ENCODE peak calls at places on chromosome 9, in ten cellular contexts. K is tibial artery, Y is ovary, R is psoas muscle, P is brain microvascular endothelial cell, E is neural progenitor cell, C is lower lobe of right lung, T is colonic mucosa, L is sigmoid colon, X is cardiac muscle cell. Q is an unnamed sample.

GRCh38 chr9:27768781-27769180 is 195.5 kb upstream of the C9orf72 start:
- DNase-seq in Y (no peak), P (no peak), C (no peak), R (no peak), E (no peak), L (no peak), X (no peak), T (no peak), K (no peak), Q (no peak)

GRCh38 chr9:100473271-100474081 is 527 bp downstream of the TMEFF1 start:
- DNase-seq in P (no peak), Y (peak; percentile 21), E (peak; percentile 80), X (peak; percentile 41), T (peak; percentile 19), L (no peak), K (no peak), C (no peak), R (peak; percentile 53), Q (no peak)

GRCh38 chr9:78272307-78272706 is 24.6 kb upstream of the PSAT1 start:
- DNase-seq in P (no peak), X (no peak), L (no peak), T (no peak), C (no peak), R (no peak), Y (no peak), K (no peak), E (no peak), Q (no peak)

GRCh38 chr9:83220737-83221136 is 157.8 kb upstream of the RASEF start:
- DNase-seq in X (peak; percentile 89), E (no peak), R (no peak), T (no peak), K (no peak), Y (no peak), C (no peak), P (peak; percentile 92), L (no peak), Q (peak; percentile 14)

GRCh38 chr9:97970106-97970505 is 13.0 kb upstream of the ANP32B start:
- DNase-seq in E (no peak), Y (no peak), R (no peak), T (no peak), L (no peak), K (no peak), X (no peak), C (no peak), P (no peak), Q (no peak)

GRCh38 chr9:78030553-78031270 is 899 bp downstream of the GNAQ start:
- DNase-seq in Y (peak; percentile 69), E (peak; percentile 81), X (peak; percentile 51), K (peak; percentile 79), P (no peak), C (peak; percentile 78), L (peak; percentile 73), T (peak; percentile 73), R (peak; percentile 76), Q (no peak)

GRCh38 chr9:94746541-94747505 is 20.3 kb downstream of the AOPEP start:
- DNase-seq in X (no peak), P (no peak), C (no peak), K (no peak), R (no peak), T (no peak), L (no peak), E (no peak), Y (no peak), Q (no peak)

GRCh38 chr9:111994831-111995458 is 98.3 kb downstream of the UGCG start:
- DNase-seq in C (no peak), X (no peak), L (no peak), E (no peak), K (no peak), T (no peak), Y (no peak), P (no peak), R (no peak), Q (no peak)

GRCh38 chr9:962023-962422 is 14.4 kb upstream of the DMRT3 start:
- DNase-seq in C (no peak), X (no peak), Y (no peak), K (no peak), P (no peak), E (no peak), R (no peak), L (no peak), T (no peak), Q (no peak)

GRCh38 chr9:98159790-98160189 is 32.6 kb downstream of the CORO2A start:
- DNase-seq in K (no peak), L (no peak), Y (no peak), R (no peak), E (no peak), T (no peak), P (no peak), X (no peak), C (no peak), Q (no peak)

GRCh38 chr9:82893549-82893948 is 169.4 kb downstream of the RASEF start:
- DNase-seq in E (no peak), L (no peak), K (no peak), C (no peak), Y (no peak), X (no peak), R (no peak), P (no peak), T (no peak), Q (no peak)

GRCh38 chr9:126157826-126158431 is 168.7 kb upstream of the MVB12B start:
- DNase-seq in P (no peak), L (no peak), R (no peak), T (no peak), K (no peak), X (no peak), Y (no peak), E (no peak), C (no peak), Q (no peak)

GRCh38 chr9:125255781-125256391 is 5.7 kb upstream of the GAPVD1 start:
- DNase-seq in R (no peak), L (no peak), Y (no peak), X (peak; percentile 41), P (no peak), E (peak; percentile 24), K (no peak), C (no peak), T (no peak), Q (no peak)

GRCh38 chr9:131839281-131840084 is 99.6 kb upstream of the RAPGEF1 start:
- DNase-seq in R (peak; percentile 31), P (peak; percentile 84), T (no peak), X (peak; percentile 57), L (no peak), E (no peak), C (no peak), K (no peak), Y (no peak), Q (no peak)

GRCh38 chr9:93965830-93966577 is 10.8 kb upstream of the BARX1 start:
- DNase-seq in P (no peak), C (no peak), E (no peak), R (no peak), L (no peak), T (peak; percentile 11), K (no peak), X (no peak), Y (no peak), Q (no peak)

GRCh38 chr9:8224381-8224791 is 424.8 kb upstream of the DMAC1 start:
- DNase-seq in E (no peak), X (no peak), K (no peak), Y (no peak), P (no peak), C (no peak), R (no peak), T (no peak), L (no peak), Q (no peak)

GRCh38 chr9:106830527-106831140 is 32.3 kb upstream of the ZNF462 start:
- DNase-seq in Y (no peak), R (no peak), E (no peak), T (no peak), X (peak; percentile 6), P (no peak), K (no peak), L (peak; percentile 70), C (no peak), Q (no peak)

GRCh38 chr9:135198889-135199288 is 111.4 kb downstream of the OLFM1 start:
- DNase-seq in C (no peak), L (no peak), K (no peak), X (no peak), Y (no peak), R (no peak), T (no peak), E (peak; percentile 33), P (no peak), Q (no peak)
- TF ChIP-seq CTCF in C (no peak), L (no peak), K (no peak), X (no peak), Y (no peak), R (no peak), T (no peak), E (no peak), P (no peak), Q (no peak)

GRCh38 chr9:88197781-88198345 is 59.6 kb upstream of the SPATA31C2 start:
- DNase-seq in K (no peak), R (no peak), P (peak; percentile 34), E (no peak), Y (no peak), X (peak; percentile 69), C (no peak), T (no peak), L (no peak), Q (peak; percentile 78)
- H3K4me3 ChIP-seq in K (peak overlapping the region; percentile 39), R (peak overlapping the region; percentile 36), P (no peak overlapping the region), E (no peak overlapping the region), Y (peak overlapping the region; percentile 24), X (no peak overlapping the region), C (peak overlapping the region; percentile 20), T (peak overlapping the region; percentile 1), L (peak overlapping the region; percentile 31), Q (peak overlapping the region; percentile 42)

DNA sequence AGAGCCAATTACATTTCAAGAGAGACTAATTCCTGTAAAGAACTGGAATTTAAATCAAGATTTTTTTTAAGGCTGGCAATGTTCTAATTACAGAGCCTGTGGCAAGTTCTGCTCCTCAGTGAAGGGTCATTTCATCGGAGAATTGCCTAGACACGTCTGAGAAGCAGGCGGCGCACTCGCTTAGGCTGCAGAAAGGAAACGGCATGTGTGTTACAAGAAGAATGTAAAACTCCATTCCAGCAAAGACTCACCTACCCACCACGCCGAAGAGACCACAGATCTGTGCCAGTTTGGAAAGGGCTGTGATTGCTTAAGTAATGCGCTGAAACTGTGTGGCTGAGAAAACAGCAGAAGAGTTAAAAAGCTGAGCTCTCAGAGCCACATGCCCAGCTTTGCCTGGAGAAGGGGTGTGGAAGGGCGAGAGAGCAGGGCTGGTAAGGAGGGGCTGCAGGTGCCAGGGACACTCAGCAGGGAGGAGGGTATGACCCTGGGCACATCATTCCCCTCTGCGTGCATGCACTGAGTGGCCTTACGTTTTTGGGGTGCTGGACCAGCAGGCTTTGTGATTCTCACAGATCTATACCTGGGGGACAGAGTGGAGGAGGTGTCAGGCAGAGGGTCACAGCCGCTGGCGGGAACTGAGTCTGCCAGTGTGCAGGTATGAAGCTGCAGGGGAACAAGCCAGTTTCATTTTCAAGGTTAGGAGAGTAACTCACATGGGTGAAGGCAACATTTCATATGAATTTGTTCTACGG is 17.8 kb upstream of the SLC25A51 start:
- DNase-seq in K (peak; percentile 43), C (no peak), T (no peak), X (no peak), P (no peak), R (no peak), Y (no peak), L (peak; percentile 55), E (no peak), Q (no peak)
- TF ChIP-seq CTCF in K (no peak), C (peak; percentile 14), T (no peak), X (no peak), P (no peak), R (no peak), Y (no peak), L (no peak), E (no peak), Q (no peak)

DNA sequence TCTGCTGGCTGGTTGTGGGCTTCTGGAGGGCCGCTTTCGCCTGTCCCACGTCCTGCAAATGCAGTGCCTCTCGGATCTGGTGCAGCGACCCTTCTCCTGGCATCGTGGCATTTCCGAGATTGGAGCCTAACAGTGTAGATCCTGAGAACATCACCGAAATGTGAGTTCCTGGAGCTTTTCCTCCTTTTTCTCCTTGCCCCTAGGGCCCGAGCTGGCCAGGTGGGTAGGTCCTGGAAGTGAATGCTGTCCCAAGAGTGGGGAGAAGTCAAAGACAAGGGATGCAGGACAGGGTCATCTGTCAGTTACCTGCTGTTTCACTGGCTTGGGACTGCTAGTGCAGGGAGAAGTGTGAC is 1.2 kb downstream of the NTRK2 start:
- DNase-seq in P (no peak), T (no peak), L (no peak), Y (no peak), R (no peak), X (no peak), K (no peak), C (no peak), E (no peak), Q (no peak)
- H3K4me3 ChIP-seq in P (no peak overlapping the region), T (no peak overlapping the region), L (peak overlapping the region; percentile 50), Y (peak overlapping the region; percentile 44), R (peak overlapping the region; percentile 61), X (peak overlapping the region; percentile 32), K (peak overlapping the region; percentile 64), C (peak overlapping the region; percentile 57), E (peak overlapping the region; percentile 65), Q (no peak overlapping the region)